ENCODE peak calls at places on chromosomes 7 and 10, in four cellular contexts. X, O, C and D are unnamed samples.

GRCh38 chr7:146366938-146367337 is 250.3 kb downstream of the CNTNAP2 start:
- DNase-seq in X (no peak), O (no peak), C (no peak), D (no peak)

GRCh38 chr10:66637273-66638036 is 288.4 kb upstream of the LRRTM3 start:
- DNase-seq in X (peak; percentile 1), O (no peak), C (peak; percentile 7), D (no peak)

GRCh38 chr7:51033722-51034530 is 251.2 kb upstream of the GRB10 start:
- DNase-seq in X (no peak), O (no peak), C (no peak), D (no peak)

GRCh38 chr7:10257438-10257837 is 716.2 kb upstream of the PHF14 start:
- DNase-seq in X (no peak), O (no peak), C (no peak), D (no peak)

GRCh38 chr10:6494934-6495592 is 85.0 kb downstream of the PRKCQ start:
- DNase-seq in X (no peak), O (no peak), C (no peak), D (peak; percentile 22)

GRCh38 chr7:129714514-129715063 is 103.1 kb downstream of the NRF1 start:
- DNase-seq in X (no peak), O (no peak), C (no peak), D (no peak)

GRCh38 chr7:79241288-79242055 is 212.0 kb downstream of the MAGI2 start:
- DNase-seq in X (no peak), O (no peak), C (no peak), D (no peak)

GRCh38 chr7:65960351-65961074 is 21.5 kb downstream of the GUSB start:
- DNase-seq in X (no peak), O (no peak), C (no peak), D (no peak)

GRCh38 chr10:843703-844102 is 87.8 kb downstream of the LARP4B start:
- DNase-seq in X (no peak), O (no peak), C (no peak), D (no peak)

GRCh38 chr7:22610871-22611757 is 111.1 kb upstream of the STEAP1B start:
- DNase-seq in X (no peak), O (no peak), C (no peak), D (no peak)

GRCh38 chr7:22611758-22612079 is 111.7 kb upstream of the STEAP1B start:
- DNase-seq in X (no peak), O (no peak), C (no peak), D (no peak)

GRCh38 chr7:22607180-22607579 is 107.2 kb upstream of the STEAP1B start:
- DNase-seq in X (no peak), O (no peak), C (no peak), D (no peak)

GRCh38 chr7:22612776-22613175 is 112.8 kb upstream of the STEAP1B start:
- DNase-seq in X (no peak), O (no peak), C (no peak), D (no peak)

DNA sequence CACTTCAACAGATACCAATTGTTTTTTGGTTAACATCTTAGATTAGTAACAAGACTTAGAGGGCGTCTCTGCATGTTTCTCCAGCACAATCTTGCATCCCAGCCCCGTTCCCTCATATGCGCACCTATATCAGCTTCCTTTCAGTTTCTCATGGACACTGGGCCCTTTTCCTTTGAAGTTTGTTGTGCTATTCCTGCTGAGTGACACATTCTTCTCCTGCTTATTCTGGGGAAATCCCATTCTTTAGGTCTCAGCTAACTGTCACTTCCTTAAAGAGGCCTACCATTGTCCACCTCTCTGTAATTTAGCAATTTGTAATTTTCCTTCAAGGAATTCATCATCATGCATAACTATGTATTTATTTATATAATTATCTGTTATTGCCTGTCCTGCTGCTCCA is 110.3 kb upstream of the STEAP1B start:
- DNase-seq in X (no peak), O (no peak), C (peak; percentile 59), D (no peak)
- H3K27ac ChIP-seq in X (no peak overlapping the region), O (no peak overlapping the region), C (no peak overlapping the region), D (no peak overlapping the region)

GRCh38 chr10:97548828-97549455 is 23.6 kb upstream of the ANKRD2 start:
- DNase-seq in X (no peak), O (no peak), C (no peak), D (no peak)
- H3K27ac ChIP-seq in X (peak overlapping the region; percentile 74), O (no peak overlapping the region), C (no peak overlapping the region), D (no peak overlapping the region)

GRCh38 chr7:128453836-128454804 is 1.6 kb upstream of the HILPDA start:
- DNase-seq in X (no peak), O (peak; percentile 94), C (peak; percentile 95), D (no peak)
- H3K27ac ChIP-seq in X (peak overlapping the region; percentile 94), O (peak overlapping the region; percentile 84), C (peak overlapping the region; percentile 77), D (no peak overlapping the region)

DNA sequence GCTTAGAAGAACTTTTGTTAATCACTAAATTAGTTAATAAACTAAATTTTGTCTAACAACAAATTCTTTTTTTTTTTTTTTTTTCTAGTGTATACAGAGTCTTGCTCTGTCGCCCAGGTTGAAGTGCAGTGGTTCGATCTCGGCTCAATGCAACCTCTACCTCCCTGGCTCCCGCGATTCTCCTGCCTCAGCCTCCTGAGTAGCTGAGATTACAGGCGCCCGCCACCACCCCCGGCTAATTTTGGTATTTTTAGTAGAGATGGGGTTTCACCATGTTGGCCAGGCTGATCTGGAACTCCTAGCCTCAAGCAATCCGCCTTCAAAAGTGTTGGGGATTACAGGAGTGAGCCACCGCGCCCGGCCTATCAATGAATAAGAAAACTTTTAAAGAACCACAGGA is 1.1 kb upstream of the IQUB start:
- DNase-seq in X (no peak), O (peak; percentile 67), C (no peak), D (no peak)
- H3K27ac ChIP-seq in X (no peak overlapping the region), O (no peak overlapping the region), C (no peak overlapping the region), D (no peak overlapping the region)